ENCODE peak calls at places on chromosomes 16 and 17, in nine cellular contexts. W, H, L, Z, Y, S, X, N and P are unnamed samples.

GRCh38 chr16:27473101-27473900 is 71.3 kb downstream of the IL21R start:
- DNase-seq in Y (no peak), X (no peak), Z (no peak), L (no peak), N (no peak), S (no peak), W (no peak), H (no peak), P (peak; percentile 60)

GRCh38 chr16:58678716-58679115 is 5.9 kb downstream of the SLC38A7 start:
- DNase-seq in W (no peak), L (no peak), S (no peak), H (peak; percentile 44), Z (no peak), Y (no peak), X (no peak), N (no peak), P (peak; percentile 92)

GRCh38 chr17:31394544-31394943 is 3.1 kb downstream of the RAB11FIP4 start:
- DNase-seq in Y (peak; percentile 89), L (no peak), S (peak; percentile 67), H (peak; percentile 44), Z (peak; percentile 38), N (peak; percentile 94), X (peak; percentile 49), W (peak; percentile 89), P (peak; percentile 98)

GRCh38 chr17:16415031-16415924 is at the start of gene TRPV2:
- DNase-seq in Z (no peak), N (peak; percentile 26), H (peak; percentile 49), W (no peak), L (no peak), S (peak; percentile 75), Y (peak; percentile 32), X (no peak), P (peak; percentile 70)

GRCh38 chr17:70086468-70086867 is 11.4 kb downstream of the KCNJ16 start:
- DNase-seq in Z (no peak), Y (no peak), H (peak; percentile 59), W (no peak), L (no peak), X (no peak), N (no peak), S (no peak), P (peak; percentile 2)

GRCh38 chr16:70684146-70685060 is 1.4 kb downstream of the MTSS2 start:
- DNase-seq in L (no peak), Z (no peak), Y (no peak), N (no peak), S (no peak), X (no peak), W (no peak), H (no peak), P (peak; percentile 89)

GRCh38 chr16:15553313-15554088 is 89.5 kb downstream of the MARF1 start:
- DNase-seq in H (no peak), W (peak; percentile 21), N (no peak), S (no peak), X (peak; percentile 22), Z (no peak), Y (no peak), L (no peak), P (no peak)

GRCh38 chr16:8859913-8860881 is 8.6 kb downstream of the CARHSP1 start:
- DNase-seq in Y (peak; percentile 73), W (peak; percentile 91), Z (peak; percentile 19), X (peak; percentile 84), L (peak; percentile 55), N (no peak), H (no peak), S (no peak), P (no peak)

GRCh38 chr17:76681222-76682137 is 29.3 kb downstream of the MXRA7 start:
- DNase-seq in L (no peak), S (peak; percentile 78), X (peak; percentile 83), H (peak; percentile 83), Y (peak; percentile 85), N (peak; percentile 77), W (peak; percentile 85), Z (no peak), P (peak; percentile 90)

GRCh38 chr17:73646409-73647305 is 2.4 kb upstream of the SDK2 start:
- DNase-seq in X (no peak), L (no peak), S (peak; percentile 29), Y (peak; percentile 41), N (peak; percentile 63), H (no peak), W (peak; percentile 40), Z (no peak), P (no peak)

GRCh38 chr16:11621920-11622651 is 35.4 kb upstream of the LITAF start:
- DNase-seq in L (no peak), S (peak; percentile 74), Y (no peak), W (no peak), Z (no peak), X (no peak), H (no peak), N (no peak), P (peak; percentile 90)

DNA sequence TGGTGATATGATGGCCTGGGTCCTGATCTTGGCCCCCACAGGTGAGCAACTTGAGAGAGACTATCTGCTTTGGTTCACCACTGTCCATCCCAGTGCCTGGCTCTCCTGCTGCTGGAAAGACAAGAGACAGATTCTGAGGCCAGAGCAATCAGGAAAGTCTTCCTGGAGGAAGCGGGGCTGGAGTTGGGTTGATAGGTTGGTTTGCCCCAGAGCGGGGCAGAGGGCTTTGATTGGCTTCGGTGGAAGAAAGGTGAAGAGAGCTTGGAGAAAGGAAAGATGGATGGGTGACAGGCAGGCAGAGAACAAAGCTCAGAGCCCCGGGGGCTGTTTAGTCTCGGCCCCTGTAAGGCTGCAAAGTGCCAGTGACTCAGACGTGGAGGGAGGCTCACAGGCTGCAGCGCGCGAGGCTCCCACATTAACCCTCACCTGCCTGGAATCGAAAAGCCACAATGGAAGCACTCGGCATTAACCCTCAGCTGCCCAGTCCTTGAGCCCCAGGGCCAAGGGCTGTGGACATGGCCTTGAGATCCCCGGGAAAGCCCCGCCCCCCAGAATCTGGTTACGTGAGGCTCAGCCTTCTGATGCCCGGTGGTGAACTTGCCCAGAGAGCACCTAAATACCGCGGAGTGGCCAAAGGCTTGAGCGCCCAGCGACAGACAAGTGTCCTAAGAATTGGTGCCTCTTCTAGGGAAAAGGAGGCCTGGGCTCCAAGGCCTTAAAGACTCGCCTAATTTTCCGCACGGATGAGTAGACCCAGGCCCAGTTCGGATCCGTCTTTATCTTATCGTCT is 988 bp upstream of the CPNE2 start:
- DNase-seq in Y (peak; percentile 73), X (peak; percentile 54), N (peak; percentile 54), W (peak; percentile 43), Z (no peak), H (peak; percentile 21), S (peak; percentile 82), L (peak; percentile 22), P (peak; percentile 93)
- H3K4me3 ChIP-seq in Y (peak overlapping the region; percentile 82), X (peak overlapping the region; percentile 55), N (peak overlapping the region; percentile 96), W (peak overlapping the region; percentile 69), Z (peak overlapping the region; percentile 61), H (peak overlapping the region; percentile 71), S (peak overlapping the region; percentile 81), L (peak overlapping the region; percentile 84), P (peak overlapping the region; percentile 77)

GRCh38 chr16:84502075-84502474 is 2.4 kb downstream of the MEAK7 start:
- DNase-seq in N (no peak), W (no peak), S (peak; percentile 32), Z (no peak), L (peak; percentile 55), H (peak; percentile 81), X (no peak), Y (peak; percentile 2), P (no peak)

GRCh38 chr16:84502581-84502980 is 1.9 kb downstream of the MEAK7 start:
- DNase-seq in L (no peak), H (peak; percentile 72), X (no peak), Z (no peak), W (no peak), S (peak; percentile 16), N (no peak), Y (peak; percentile 2), P (no peak)

GRCh38 chr16:84499638-84500037 is 4.8 kb downstream of the MEAK7 start:
- DNase-seq in W (no peak), S (peak; percentile 45), Z (no peak), X (no peak), L (no peak), N (no peak), H (no peak), Y (no peak), P (no peak)

GRCh38 chr16:84500531-84500930 is 3.9 kb downstream of the MEAK7 start:
- DNase-seq in W (no peak), Y (peak; percentile 2), L (no peak), Z (no peak), X (no peak), H (no peak), S (peak; percentile 21), N (no peak), P (no peak)

GRCh38 chr16:84501077-84501735 is 3.3 kb downstream of the MEAK7 start:
- DNase-seq in H (peak; percentile 94), Y (peak; percentile 41), Z (no peak), N (no peak), X (no peak), W (peak; percentile 33), L (no peak), S (peak; percentile 61), P (no peak)
- H3K4me3 ChIP-seq in H (no peak overlapping the region), Y (no peak overlapping the region), Z (no peak overlapping the region), N (no peak overlapping the region), X (no peak overlapping the region), W (no peak overlapping the region), L (no peak overlapping the region), S (no peak overlapping the region), P (no peak overlapping the region)

DNA sequence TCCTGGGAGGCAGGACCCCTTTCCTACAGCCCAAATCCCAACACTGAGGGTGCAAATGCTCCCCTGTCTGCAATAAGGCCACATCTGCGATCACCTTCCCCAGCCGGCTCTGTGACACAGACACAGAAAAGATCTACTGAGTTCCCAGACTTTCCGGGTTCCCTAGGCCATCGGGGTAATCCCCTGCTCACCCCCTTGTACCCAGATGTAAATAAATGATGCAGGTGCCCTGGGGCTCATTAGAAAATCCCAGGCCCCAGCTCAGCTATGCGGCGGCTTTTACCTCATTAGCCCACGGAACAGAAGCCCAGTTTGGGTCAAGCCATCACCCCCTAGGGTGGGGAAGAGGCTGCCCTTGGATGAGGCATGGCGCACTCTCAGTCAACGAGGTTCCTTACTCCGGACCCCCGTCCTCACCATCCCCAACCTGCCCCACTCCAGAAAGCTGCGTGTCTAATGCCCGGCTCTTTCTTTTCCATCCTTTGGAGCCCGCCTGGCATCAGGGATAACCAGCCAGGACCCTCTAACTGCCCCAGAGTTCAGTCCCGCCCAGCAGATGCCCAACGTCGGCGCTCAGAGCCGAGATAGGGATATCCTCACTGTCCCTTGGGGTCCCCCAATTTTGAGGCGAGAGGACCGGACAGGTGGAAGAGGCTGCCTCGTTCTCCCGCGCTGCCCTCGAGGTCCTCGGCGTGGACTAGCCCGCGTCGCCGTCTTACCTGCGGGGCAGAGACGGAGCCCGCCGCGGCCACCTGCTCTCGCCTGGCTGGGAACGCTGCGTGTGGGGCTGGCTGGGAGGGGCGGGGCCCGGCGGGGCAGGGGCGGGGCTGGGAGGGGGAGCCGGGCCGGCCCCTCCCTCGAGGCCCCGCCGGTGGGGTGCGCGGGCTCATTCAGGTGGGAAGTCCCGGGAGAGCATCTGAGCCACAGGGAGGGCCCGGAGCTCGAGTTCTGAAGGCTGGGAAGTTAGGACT is at the start of gene ZNF385C:
- DNase-seq in S (no peak), Z (no peak), W (no peak), Y (peak; percentile 55), X (no peak), L (no peak), H (no peak), N (peak; percentile 18), P (no peak)
- H3K4me3 ChIP-seq in S (no peak within 1 kb of the TSS), Z (no peak within 1 kb of the TSS), W (no peak within 1 kb of the TSS), Y (no peak within 1 kb of the TSS), X (no peak within 1 kb of the TSS), L (peak within 1 kb of the TSS; percentile 54), H (no peak within 1 kb of the TSS), N (no peak within 1 kb of the TSS), P (no peak within 1 kb of the TSS)

DNA sequence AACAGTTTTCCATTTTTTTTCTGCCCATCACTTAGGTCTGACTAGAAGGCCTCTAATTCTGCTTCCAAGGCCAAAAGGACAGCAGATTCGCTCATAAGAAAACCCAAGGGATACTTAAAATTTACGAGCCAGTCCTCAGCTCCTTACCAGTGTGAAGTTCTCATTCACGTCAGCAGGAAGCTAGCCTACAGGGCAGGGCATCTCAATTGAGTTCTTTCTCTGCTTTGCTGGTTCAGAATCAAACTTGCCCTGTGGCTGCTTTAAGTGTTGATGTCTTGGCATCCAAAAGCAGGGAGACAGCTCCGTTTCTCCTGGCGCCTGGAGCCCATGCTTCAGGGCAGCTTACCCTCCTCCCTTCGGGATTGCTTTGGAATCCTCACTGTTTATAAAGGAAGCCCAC is 136.0 kb downstream of the ANKFN1 start:
- DNase-seq in W (no peak), X (no peak), S (no peak), H (no peak), N (no peak), Y (no peak), Z (no peak), L (no peak), P (no peak)
- H3K4me3 ChIP-seq in W (no peak overlapping the region), X (no peak overlapping the region), S (no peak overlapping the region), H (no peak overlapping the region), N (no peak overlapping the region), Y (no peak overlapping the region), Z (no peak overlapping the region), L (no peak overlapping the region), P (no peak overlapping the region)